ENCODE peak calls at places on chromosomes 12 and 14, in four cellular contexts. Q is cardiac muscle cell, W is sigmoid colon, S is neural crest cell. G is an unnamed sample.

GRCh38 chr12:29149691-29150382 is 759 bp downstream of the FAR2 start:
- DNase-seq in Q (no peak), W (peak; percentile 68), S (peak; percentile 10), G (no peak)

GRCh38 chr14:104685216-104685997 is 4.0 kb upstream of the INF2 start:
- DNase-seq in Q (no peak), W (no peak), S (no peak), G (no peak)

GRCh38 chr14:95232894-95233584 is 75.7 kb upstream of the DICER1 start:
- DNase-seq in Q (no peak), W (no peak), S (no peak), G (no peak)

GRCh38 chr12:65881348-65881961 is 57.2 kb downstream of the HMGA2 start:
- DNase-seq in Q (peak; percentile 84), W (peak; percentile 81), S (no peak), G (no peak)

GRCh38 chr14:80768646-80769045 is 172.9 kb downstream of the CEP128 start:
- DNase-seq in Q (no peak), W (no peak), S (no peak), G (no peak)

GRCh38 chr12:124699878-124700277 is 132.5 kb upstream of the NCOR2 start:
- DNase-seq in Q (no peak), W (no peak), S (no peak), G (no peak)

GRCh38 chr14:88364710-88365413 is 20.6 kb upstream of the SPATA7 start:
- DNase-seq in Q (no peak), W (no peak), S (no peak), G (no peak)

GRCh38 chr12:29232086-29232485 is 83.0 kb downstream of the FAR2 start:
- DNase-seq in Q (no peak), W (no peak), S (no peak), G (no peak)

GRCh38 chr12:88351121-88351520 is 209.0 kb downstream of the TMTC3 start:
- DNase-seq in Q (no peak), W (no peak), S (no peak), G (no peak)

GRCh38 chr14:56145965-56146364 is 27.8 kb downstream of the PELI2 start:
- DNase-seq in Q (peak; percentile 71), W (no peak), S (no peak), G (no peak)

GRCh38 chr14:22791302-22791701 is 23.9 kb downstream of the SLC7A7 start:
- DNase-seq in Q (peak; percentile 43), W (no peak), S (no peak), G (no peak)

GRCh38 chr12:88552672-88553079 is 27.6 kb downstream of the KITLG start:
- DNase-seq in Q (peak; percentile 78), W (no peak), S (no peak), G (no peak)

GRCh38 chr12:67070307-67070600 is 198.9 kb upstream of the CAND1 start:
- DNase-seq in Q (no peak), W (no peak), S (no peak), G (no peak)

GRCh38 chr14:60396718-60397343 is 89.0 kb downstream of the C14orf39 start:
- DNase-seq in Q (no peak), W (no peak), S (no peak), G (no peak)

GRCh38 chr14:24189059-24189375 is 401 bp upstream of the IPO4 start:
- DNase-seq in Q (no peak), W (no peak), S (no peak), G (no peak)

GRCh38 chr12:25131270-25131669 is 63.7 kb downstream of the DNAI7 start:
- DNase-seq in Q (no peak), W (no peak), S (no peak), G (no peak)

GRCh38 chr12:25130741-25131188 is 64.2 kb downstream of the DNAI7 start:
- DNase-seq in Q (peak; percentile 59), W (no peak), S (no peak), G (no peak)

DNA sequence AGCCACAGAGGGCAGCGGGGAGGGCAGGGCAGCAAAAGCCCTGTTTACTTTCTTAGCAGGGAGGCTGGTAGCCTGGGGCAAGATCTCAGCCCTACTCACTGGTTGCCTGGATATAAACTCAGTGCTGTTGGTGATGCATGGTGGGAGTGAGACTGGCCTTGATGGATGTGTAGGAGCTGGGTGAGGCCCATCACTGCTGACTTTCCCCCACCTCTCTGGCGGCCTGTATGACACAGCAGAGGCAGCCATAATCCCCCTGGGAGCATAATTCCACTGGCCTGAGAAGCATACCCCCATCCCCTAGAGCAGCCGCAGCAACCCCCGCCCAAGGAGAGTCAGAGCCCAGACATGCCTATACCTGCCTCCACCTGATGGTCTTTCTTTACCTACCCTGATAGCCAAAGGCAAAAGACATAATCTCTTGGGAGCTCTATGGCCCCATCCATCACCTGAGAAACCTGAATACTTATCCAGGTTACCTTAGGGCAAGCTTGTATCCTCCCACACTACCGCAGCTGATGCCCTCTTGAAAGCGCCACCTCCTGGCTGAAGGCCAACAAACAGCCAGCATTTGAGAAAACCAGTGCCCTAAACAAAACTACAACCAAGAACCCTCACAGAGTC is 59.3 kb downstream of the DNAI7 start:
- DNase-seq in Q (no peak), W (no peak), S (no peak), G (no peak)
- TF ChIP-seq CTCF in Q (no peak), W (no peak), S (peak; percentile 58), G (no peak)

GRCh38 chr12:3662516-3662915 is 90.4 kb downstream of the CRACR2A start:
- DNase-seq in Q (no peak), W (no peak), S (no peak), G (no peak)

GRCh38 chr12:3661028-3661427 is 91.9 kb downstream of the CRACR2A start:
- DNase-seq in Q (no peak), W (no peak), S (no peak), G (no peak)

GRCh38 chr12:3655331-3655900 is 97.5 kb downstream of the CRACR2A start:
- DNase-seq in Q (peak; percentile 25), W (no peak), S (no peak), G (no peak)

GRCh38 chr12:3656946-3657622 is 95.8 kb downstream of the CRACR2A start:
- DNase-seq in Q (no peak), W (no peak), S (no peak), G (no peak)

GRCh38 chr12:3658327-3659163 is 94.4 kb downstream of the CRACR2A start:
- DNase-seq in Q (peak; percentile 57), W (no peak), S (peak; percentile 53), G (no peak)
- TF ChIP-seq CTCF in Q (peak; percentile 69), W (no peak), S (peak; percentile 68), G (no peak)

GRCh38 chr12:57756406-57757341 is 1.8 kb downstream of the MARCHF9 start:
- DNase-seq in Q (peak; percentile 47), W (peak; percentile 65), S (peak; percentile 62), G (no peak)
- TF ChIP-seq CTCF in Q (peak; percentile 79), W (no peak), S (peak; percentile 76), G (peak; percentile 48)

GRCh38 chr12:107402041-107403022 is 283.3 kb upstream of the PWP1 start:
- DNase-seq in Q (peak; percentile 72), W (no peak), S (peak; percentile 42), G (peak; percentile 54)
- TF ChIP-seq CTCF in Q (peak; percentile 75), W (no peak), S (peak; percentile 71), G (no peak)

GRCh38 chr12:17216156-17216555 is 610.2 kb upstream of the LMO3 start:
- DNase-seq in Q (no peak), W (no peak), S (no peak), G (no peak)

GRCh38 chr12:17214910-17215309 is 608.9 kb upstream of the LMO3 start:
- DNase-seq in Q (no peak), W (no peak), S (no peak), G (no peak)

GRCh38 chr12:17215754-17216153 is 609.8 kb upstream of the LMO3 start:
- DNase-seq in Q (no peak), W (no peak), S (no peak), G (no peak)
- TF ChIP-seq CTCF in Q (no peak), W (no peak), S (no peak), G (no peak)

DNA sequence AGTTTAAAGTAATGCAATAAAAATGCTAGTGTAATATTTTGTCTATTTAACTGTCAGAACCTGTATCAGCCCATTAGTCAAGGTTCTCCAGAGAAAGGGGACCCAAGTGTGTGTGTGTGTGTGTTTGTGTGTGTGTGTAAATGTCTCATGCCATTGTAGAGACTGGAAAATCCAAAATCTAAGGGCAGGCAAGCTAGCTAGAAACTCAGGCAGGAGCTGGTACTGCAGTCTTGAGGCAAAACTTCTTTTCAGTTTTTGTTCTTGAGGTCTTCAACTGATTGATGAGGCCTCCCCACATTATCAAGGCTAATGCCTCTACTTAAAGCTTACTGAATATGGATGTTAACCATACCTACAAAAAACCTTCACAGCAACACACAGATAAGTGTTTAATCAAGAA is 126.7 kb downstream of the PRKD1 start:
- DNase-seq in Q (no peak), W (no peak), S (no peak), G (no peak)
- TF ChIP-seq CTCF in Q (peak; percentile 6), W (no peak), S (peak; percentile 43), G (peak; percentile 42)

G was measured in mesothelial cell of epicardium.